ENCODE peak calls at places on chromosomes 13 and 19, in five cellular contexts. X is choroid plexus epithelial cell, O is EL, L is amniotic stem cell, N is sciatic nerve. Q is an unnamed sample.

GRCh38 chr13:20814224-20814910 is 40.6 kb upstream of the EEF1AKMT1 start:
- DNase-seq in O (peak), N (peak), X (peak), L (peak), Q (no peak)

GRCh38 chr13:79779761-79780160 is 298.8 kb downstream of the NDFIP2 start:
- DNase-seq in N (no peak), O (peak), X (peak), L (no peak), Q (no peak)

GRCh38 chr13:33276581-33276980 is 9.0 kb downstream of the STARD13 start:
- DNase-seq in N (no peak), O (no peak), X (peak), L (no peak), Q (no peak)

GRCh38 chr13:49097374-49097773 is 121.7 kb downstream of the FNDC3A start:
- DNase-seq in N (no peak), L (no peak), X (peak), O (peak), Q (no peak)

GRCh38 chr19:57103573-57104277 is 16.1 kb upstream of the USP29 start:
- DNase-seq in O (peak), N (peak), X (peak), L (peak), Q (no peak)

GRCh38 chr13:79909664-79910063 is 428.7 kb downstream of the NDFIP2 start:
- DNase-seq in O (no peak), X (no peak), N (no peak), L (no peak), Q (no peak)

GRCh38 chr19:6070179-6071102 is 39.9 kb downstream of the RFX2 start:
- DNase-seq in L (no peak), X (no peak), O (no peak), N (peak), Q (peak)

GRCh38 chr13:59472134-59472533 is 691.6 kb downstream of the DIAPH3 start:
- DNase-seq in X (no peak), N (no peak), L (no peak), O (peak), Q (no peak)

GRCh38 chr13:110711778-110712070 is 1.8 kb upstream of the ING1 start:
- DNase-seq in N (no peak), X (no peak), O (peak), L (no peak), Q (no peak)

GRCh38 chr13:97254809-97255208 is 32.7 kb downstream of the MBNL2 start:
- DNase-seq in N (no peak), O (peak), X (peak), L (no peak), Q (no peak)

GRCh38 chr19:31340059-31341025 is 8.9 kb downstream of the TSHZ3 start:
- DNase-seq in X (peak), O (peak), L (no peak), N (no peak), Q (no peak)

GRCh38 chr19:56660381-56661105 is 11.0 kb downstream of the ZNF835 start:
- DNase-seq in N (no peak), L (no peak), X (no peak), O (no peak), Q (no peak)

GRCh38 chr13:109602356-109602755 is 184.0 kb downstream of the IRS2 start:
- DNase-seq in O (peak), L (no peak), N (no peak), X (peak), Q (no peak)

GRCh38 chr13:47334173-47334572 is 437.3 kb upstream of the HTR2A start:
- DNase-seq in N (no peak), L (no peak), O (peak), X (peak), Q (no peak)

GRCh38 chr13:101327844-101328243 is 88.5 kb downstream of the NALCN start:
- DNase-seq in X (no peak), N (no peak), O (no peak), L (no peak), Q (no peak)

GRCh38 chr19:18502633-18503294 is 19.1 kb downstream of the ELL start:
- DNase-seq in O (no peak), N (no peak), X (no peak), L (no peak), Q (no peak)

GRCh38 chr13:75771818-75772217 is 135.7 kb downstream of the LMO7 start:
- DNase-seq in L (no peak), X (peak), O (peak), N (no peak), Q (no peak)

GRCh38 chr19:29807870-29808405 is 3.9 kb upstream of the CCNE1 start:
- DNase-seq in N (no peak), L (no peak), O (no peak), X (no peak), Q (peak)

GRCh38 chr19:16462757-16463250 is 9.0 kb downstream of the EPS15L1 start:
- DNase-seq in X (no peak), O (peak), N (no peak), L (no peak), Q (no peak)

GRCh38 chr13:51581148-51581820 is 3.0 kb upstream of the WDFY2 start:
- DNase-seq in N (no peak), L (no peak), O (no peak), X (no peak), Q (no peak)

GRCh38 chr19:18479964-18480723 is 41.7 kb downstream of the ELL start:
- DNase-seq in O (peak), L (no peak), X (peak), N (peak), Q (no peak)

GRCh38 chr19:19261350-19262189 is 11.5 kb downstream of the TM6SF2 start:
- DNase-seq in N (no peak), X (no peak), O (no peak), L (no peak), Q (no peak)

GRCh38 chr19:35346193-35347052 is 1.3 kb upstream of the FFAR1 start:
- DNase-seq in L (no peak), X (no peak), O (no peak), N (peak), Q (no peak)

GRCh38 chr19:55189424-55189823 is 9.3 kb upstream of the SYT5 start:
- DNase-seq in X (peak), N (no peak), O (peak), L (no peak), Q (no peak)

GRCh38 chr19:3478409-3479176 is 1.7 kb downstream of the SMIM24 start:
- DNase-seq in N (no peak), L (no peak), X (no peak), O (no peak), Q (no peak)

GRCh38 chr19:13366529-13367143 is 139.6 kb downstream of the CACNA1A start:
- DNase-seq in N (no peak), O (peak), X (peak), L (no peak), Q (no peak)

GRCh38 chr13:109622006-109622405 is 164.4 kb downstream of the IRS2 start:
- DNase-seq in L (no peak), O (no peak), N (no peak), X (no peak), Q (no peak)

GRCh38 chr19:31014668-31015067 is 334.6 kb downstream of the TSHZ3 start:
- DNase-seq in O (no peak), X (no peak), L (no peak), N (no peak), Q (no peak)

GRCh38 chr13:35600137-35600536 is 123.6 kb upstream of the MAB21L1 start:
- DNase-seq in O (peak), L (no peak), X (peak), N (no peak), Q (no peak)

GRCh38 chr13:109256866-109257760 is 529.3 kb downstream of the IRS2 start:
- DNase-seq in O (peak), X (peak), L (peak), N (no peak), Q (no peak)

GRCh38 chr13:102380012-102380411 is 21.8 kb downstream of the FGF14 start:
- DNase-seq in L (no peak), X (no peak), O (no peak), N (no peak), Q (no peak)

GRCh38 chr13:39847336-39847735 is 191.9 kb downstream of the COG6 start:
- DNase-seq in N (no peak), X (no peak), O (no peak), L (no peak), Q (no peak)

GRCh38 chr13:29676535-29676934 is 81.0 kb upstream of the SLC7A1 start:
- DNase-seq in X (no peak), L (no peak), O (peak), N (no peak), Q (no peak)

GRCh38 chr19:41310031-41310831 is at the start of gene CCDC97:
- DNase-seq in O (peak), X (peak), N (peak), L (peak), Q (peak)

GRCh38 chr13:41311607-41312500 is 787 bp downstream of the NAA16 start:
- DNase-seq in O (peak), L (peak), N (peak), X (peak), Q (no peak)

GRCh38 chr13:32086791-32087441 is 55.3 kb downstream of the FRY start:
- DNase-seq in X (no peak), N (no peak), L (no peak), O (no peak), Q (no peak)

GRCh38 chr19:14400913-14401312 is 18.2 kb downstream of the DDX39A start:
- DNase-seq in L (no peak), N (no peak), O (no peak), X (no peak), Q (no peak)

GRCh38 chr13:62510906-62511655 is 1095.4 kb upstream of the PCDH20 start:
- DNase-seq in N (no peak), O (no peak), X (no peak), L (no peak), Q (no peak)

Q was measured in chondrocyte.